ENCODE peak calls at places on chromosomes 13 and 19, in five cellular contexts. G is A549, K is heart left ventricle, T is HFF-Myc, M is PC-3. C is an unnamed sample.
A peak's percentile ranks its signal among the peaks of the same experiment; 100 is the strongest.

GRCh38 chr13:28557725-28558124 is 62.8 kb upstream of the FLT1 start:
- DNase-seq in G (no peak), K (no peak), T (no peak), M (no peak), C (no peak)

GRCh38 chr13:33274264-33274663 is 11.3 kb downstream of the STARD13 start:
- DNase-seq in G (no peak), K (no peak), T (no peak), M (peak; percentile 42), C (no peak)

GRCh38 chr19:55446060-55446459 is 3.0 kb upstream of the SHISA7 start:
- DNase-seq in G (no peak), K (no peak), T (no peak), M (no peak), C (no peak)

GRCh38 chr13:112984954-112985802 is 16.2 kb downstream of the MCF2L start:
- DNase-seq in G (no peak), K (no peak), T (no peak), M (no peak), C (no peak)

GRCh38 chr19:16062789-16063188 is 13.5 kb upstream of the TPM4 start:
- DNase-seq in G (no peak), K (peak; percentile 75), T (no peak), M (peak; percentile 73), C (peak; percentile 54)

GRCh38 chr13:107211073-107211472 is 643.1 kb upstream of the ARGLU1 start:
- DNase-seq in G (peak; percentile 61), K (no peak), T (peak; percentile 31), M (peak; percentile 88), C (peak; percentile 83)

GRCh38 chr13:44627441-44627840 is 51.3 kb upstream of the TSC22D1 start:
- DNase-seq in G (no peak), K (no peak), T (no peak), M (peak; percentile 49), C (no peak)

GRCh38 chr19:45474191-45474940 is 6.6 kb downstream of the FOSB start:
- DNase-seq in G (no peak), K (no peak), T (no peak), M (no peak), C (no peak)

GRCh38 chr19:55223291-55224037 is 5.1 kb downstream of the TMEM86B start:
- DNase-seq in G (no peak), K (no peak), T (no peak), M (no peak), C (no peak)

GRCh38 chr19:46367434-46367833 is 20.5 kb downstream of the PPP5C start:
- DNase-seq in G (no peak), K (no peak), T (no peak), M (no peak), C (no peak)

GRCh38 chr13:97367427-97367826 is 66.5 kb upstream of the RAP2A start:
- DNase-seq in G (no peak), K (no peak), T (peak; percentile 29), M (no peak), C (no peak)

GRCh38 chr19:51593138-51593890 is 22.2 kb downstream of the ZNF175 start:
- DNase-seq in G (no peak), K (no peak), T (no peak), M (no peak), C (no peak)

GRCh38 chr13:55497486-55497885 is 1643.2 kb upstream of the PRR20A start:
- DNase-seq in G (no peak), K (no peak), T (no peak), M (no peak), C (no peak)

GRCh38 chr13:102571075-102571474 is 25.7 kb upstream of the TPP2 start:
- DNase-seq in G (no peak), K (no peak), T (no peak), M (peak; percentile 18), C (no peak)

GRCh38 chr19:50330365-50331078 is 1.3 kb upstream of the KCNC3 start:
- DNase-seq in G (peak; percentile 87), K (peak; percentile 93), T (no peak), M (peak; percentile 80), C (peak; percentile 78)

GRCh38 chr13:45695198-45695730 is 6.9 kb upstream of the CBY2 start:
- DNase-seq in G (no peak), K (no peak), T (no peak), M (no peak), C (no peak)

GRCh38 chr13:79767126-79767525 is 286.2 kb downstream of the NDFIP2 start:
- DNase-seq in G (no peak), K (no peak), T (no peak), M (peak; percentile 19), C (no peak)

GRCh38 chr19:38711726-38712153 is 32.5 kb downstream of the CAPN12 start:
- DNase-seq in G (no peak), K (peak; percentile 77), T (no peak), M (no peak), C (peak; percentile 93)

GRCh38 chr19:15495151-15495550 is 13.2 kb upstream of the CYP4F22 start:
- DNase-seq in G (no peak), K (no peak), T (no peak), M (no peak), C (no peak)

GRCh38 chr19:55255618-55256423 is 3.0 kb downstream of the PPP6R1 start:
- DNase-seq in G (peak; percentile 58), K (no peak), T (no peak), M (peak; percentile 95), C (no peak)

GRCh38 chr19:4660181-4660791 is 9.9 kb downstream of the MYDGF start:
- DNase-seq in G (peak; percentile 50), K (no peak), T (no peak), M (peak; percentile 64), C (no peak)

GRCh38 chr19:39407644-39408391 is 1.2 kb downstream of the ZFP36 start:
- DNase-seq in G (peak; percentile 60), K (peak; percentile 76), T (no peak), M (peak; percentile 58), C (no peak)

GRCh38 chr19:19278315-19278714 is 5.2 kb upstream of the TM6SF2 start:
- DNase-seq in G (no peak), K (no peak), T (no peak), M (no peak), C (no peak)

GRCh38 chr19:12792048-12792852 is 964 bp downstream of the JUNB start:
- DNase-seq in G (peak; percentile 60), K (peak; percentile 87), T (no peak), M (peak; percentile 79), C (peak; percentile 82)

GRCh38 chr19:14369399-14370168 is 11.7 kb upstream of the ADGRE5 start:
- DNase-seq in G (no peak), K (no peak), T (no peak), M (no peak), C (peak; percentile 86)

GRCh38 chr13:80217614-80218456 is 123.1 kb downstream of the SPRY2 start:
- DNase-seq in G (peak; percentile 31), K (no peak), T (no peak), M (peak; percentile 70), C (no peak)

GRCh38 chr19:15869109-15869555 is 28.7 kb downstream of the CYP4F2 start:
- DNase-seq in G (peak; percentile 56), K (no peak), T (no peak), M (peak; percentile 69), C (peak; percentile 24)

DNA sequence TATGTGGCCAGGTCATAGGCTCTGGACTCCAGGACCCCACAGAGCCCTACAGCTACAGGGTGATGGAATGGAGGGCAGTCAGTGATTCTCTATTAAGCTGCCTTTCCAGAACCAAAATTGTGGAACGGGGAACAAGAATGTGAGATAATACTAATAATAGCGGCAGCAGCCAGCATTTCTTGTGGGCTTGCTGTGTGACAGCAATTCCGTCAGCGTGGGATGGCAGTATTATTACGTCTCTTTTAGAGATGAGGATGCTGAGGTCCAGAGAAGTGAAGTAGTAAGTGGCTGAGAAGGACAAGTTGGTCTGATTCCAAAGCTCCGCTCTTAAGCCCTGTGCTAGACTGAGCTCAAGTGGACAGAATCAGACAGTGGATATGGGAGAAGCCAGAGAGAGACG is 24.4 kb downstream of the GRIK5 start:
- DNase-seq in G (no peak), K (no peak), T (no peak), M (no peak), C (no peak)
- H3K4me3 ChIP-seq in G (no peak overlapping the region), K (no peak overlapping the region), T (no peak overlapping the region), M (no peak overlapping the region), C (no peak overlapping the region)

DNA sequence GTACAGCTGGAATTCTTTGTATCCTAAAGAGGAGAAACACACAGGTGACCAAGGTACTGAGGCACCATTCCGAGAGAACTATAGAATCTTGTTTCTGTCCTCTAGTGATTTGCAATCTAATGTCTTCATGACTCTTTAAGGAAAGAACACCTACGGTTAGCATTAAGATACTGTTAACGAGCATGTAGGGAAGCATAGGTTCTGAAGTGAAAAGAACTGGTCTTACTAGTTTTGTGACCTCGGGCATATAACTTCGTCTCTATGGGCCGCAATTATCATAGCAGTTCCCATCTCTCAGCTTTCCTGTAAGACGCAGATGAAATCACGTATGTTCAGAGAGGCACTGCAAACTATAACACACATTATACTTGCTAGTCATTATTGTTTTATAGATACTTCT is 193.0 kb upstream of the NBEA start:
- DNase-seq in G (no peak), K (no peak), T (no peak), M (no peak), C (no peak)
- TF ChIP-seq CTCF in G (no peak), K (no peak), T (no peak), M (no peak), C (no peak)

GRCh38 chr13:24123761-24124160 is 36.8 kb upstream of the SPATA13 start:
- DNase-seq in G (no peak), K (no peak), T (no peak), M (no peak), C (no peak)

GRCh38 chr13:24128112-24128511 is 32.4 kb upstream of the SPATA13 start:
- DNase-seq in G (no peak), K (no peak), T (no peak), M (peak; percentile 30), C (no peak)

GRCh38 chr13:24127116-24127631 is 33.3 kb upstream of the SPATA13 start:
- DNase-seq in G (peak; percentile 16), K (no peak), T (no peak), M (peak; percentile 86), C (no peak)

GRCh38 chr13:24128962-24129361 is 31.6 kb upstream of the SPATA13 start:
- DNase-seq in G (no peak), K (no peak), T (no peak), M (no peak), C (no peak)

DNA sequence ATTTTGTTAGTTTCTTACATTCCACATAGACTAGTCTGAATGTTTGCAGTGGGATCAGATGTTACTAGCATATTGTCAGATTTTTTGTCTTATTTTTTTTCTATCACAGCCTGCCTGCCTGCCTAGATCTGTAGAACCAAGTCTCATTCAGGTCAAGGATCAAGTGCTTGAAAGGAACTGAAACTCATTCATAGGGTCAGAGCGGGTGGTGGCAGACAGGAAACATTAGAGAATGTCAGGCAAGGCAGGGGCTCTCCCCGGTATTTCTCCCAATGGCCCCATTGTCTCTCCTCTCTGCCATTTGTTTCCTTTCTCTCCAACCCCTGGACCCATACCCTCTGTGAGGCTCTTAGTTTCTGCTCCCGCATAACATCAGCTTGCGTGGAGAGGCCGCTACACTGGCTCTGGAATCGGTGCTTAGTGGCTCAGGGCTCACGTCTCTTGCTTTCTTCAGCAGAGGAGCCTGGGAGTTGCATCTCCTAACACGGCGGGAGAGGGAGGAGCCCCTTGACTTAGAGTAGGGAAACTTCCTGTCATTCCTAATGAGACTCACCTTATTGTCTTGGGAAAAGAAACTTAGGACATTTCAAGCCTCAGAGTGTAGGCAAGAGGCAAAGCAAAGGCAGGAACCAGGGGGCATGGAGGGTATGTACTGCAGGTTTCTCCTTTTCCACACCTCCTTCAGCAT is 35.6 kb upstream of the SPATA13 start:
- DNase-seq in G (no peak), K (no peak), T (no peak), M (no peak), C (no peak)
- H3K4me3 ChIP-seq in G (no peak overlapping the region), K (no peak overlapping the region), T (no peak overlapping the region), M (no peak overlapping the region), C (no peak overlapping the region)

GRCh38 chr13:51246411-51247298 is 24.5 kb downstream of the FAM124A start:
- DNase-seq in G (no peak), K (peak; percentile 68), T (no peak), M (no peak), C (no peak)
- TF ChIP-seq CTCF in G (no peak), K (no peak), T (no peak), M (no peak), C (no peak)

C was measured in tibial artery.